ENCODE peak calls at places on chromosomes 13 and 19, in four cellular contexts. W is myocyte, B is AG04449, O is CD14-positive monocyte. T is an unnamed sample.

GRCh38 chr19:19488041-19488874 is 27.1 kb downstream of the TSSK6 start:
- DNase-seq in W (peak; percentile 44), B (no peak), O (no peak), T (no peak)

GRCh38 chr13:42597505-42597904 is 23.6 kb downstream of the TNFSF11 start:
- DNase-seq in W (no peak), B (no peak), O (no peak), T (no peak)

GRCh38 chr13:39210961-39211534 is 172.8 kb downstream of the NHLRC3 start:
- DNase-seq in W (no peak), B (no peak), O (no peak), T (no peak)

GRCh38 chr13:69565334-69565733 is 542.3 kb upstream of the ATXN8OS start:
- DNase-seq in W (peak; percentile 6), B (no peak), O (no peak), T (no peak)

GRCh38 chr19:53553865-53554791 is 16.2 kb downstream of the ZNF331 start:
- DNase-seq in W (peak; percentile 81), B (no peak), O (peak; percentile 84), T (peak; percentile 61)

GRCh38 chr13:103878891-103879605 is 812.8 kb upstream of the SLC10A2 start:
- DNase-seq in W (no peak), B (no peak), O (no peak), T (no peak)

GRCh38 chr13:35961002-35961401 is 170.2 kb downstream of the DCLK1 start:
- DNase-seq in W (no peak), B (no peak), O (no peak), T (no peak)

GRCh38 chr13:94959616-94960015 is 247.3 kb upstream of the SOX21 start:
- DNase-seq in W (no peak), B (no peak), O (no peak), T (no peak)

GRCh38 chr19:18948075-18948975 is 7.3 kb upstream of the HOMER3 start:
- DNase-seq in W (no peak), B (no peak), O (no peak), T (no peak)

GRCh38 chr19:19406878-19407639 is 1.6 kb downstream of the GATAD2A start:
- DNase-seq in W (peak; percentile 68), B (no peak), O (no peak), T (no peak)

GRCh38 chr19:52690395-52691214 is 44.2 kb downstream of the ZNF611 start:
- DNase-seq in W (peak; percentile 92), B (peak; percentile 69), O (peak; percentile 90), T (peak; percentile 72)

GRCh38 chr19:48445256-48445605 is 552 bp upstream of the GRWD1 start:
- DNase-seq in W (peak; percentile 88), B (peak; percentile 78), O (no peak), T (peak; percentile 87)

GRCh38 chr19:30406220-30406944 is 34.2 kb downstream of the ZNF536 start:
- DNase-seq in W (no peak), B (no peak), O (no peak), T (no peak)

GRCh38 chr19:23395041-23395721 is at the start of gene ZNF91:
- DNase-seq in W (peak; percentile 99), B (peak; percentile 78), O (peak; percentile 88), T (peak; percentile 85)

GRCh38 chr19:41876847-41877489 is at the start of gene CD79A:
- DNase-seq in W (peak; percentile 37), B (no peak), O (no peak), T (no peak)

GRCh38 chr13:22081430-22081829 is 410.6 kb downstream of the FGF9 start:
- DNase-seq in W (no peak), B (no peak), O (no peak), T (no peak)

GRCh38 chr13:112814905-112815585 is 125.2 kb downstream of the ATP11A start:
- DNase-seq in W (peak; percentile 77), B (no peak), O (no peak), T (no peak)

GRCh38 chr13:44768233-44768632 is 192.1 kb upstream of the TSC22D1 start:
- DNase-seq in W (no peak), B (no peak), O (no peak), T (no peak)

GRCh38 chr19:16325161-16325527 is 518 bp downstream of the KLF2 start:
- DNase-seq in W (peak; percentile 53), B (no peak), O (no peak), T (no peak)

GRCh38 chr13:76725211-76725610 is 161.0 kb downstream of the KCTD12 start:
- DNase-seq in W (peak; percentile 40), B (peak; percentile 17), O (no peak), T (no peak)

GRCh38 chr19:51809787-51810186 is 14.8 kb downstream of the FPR3 start:
- DNase-seq in W (no peak), B (no peak), O (no peak), T (no peak)

GRCh38 chr13:50527612-50528509 is 315.6 kb downstream of the DLEU7 start:
- DNase-seq in W (peak; percentile 72), B (no peak), O (no peak), T (no peak)

GRCh38 chr19:10533656-10534386 is 9.9 kb upstream of the ATG4D start:
- DNase-seq in W (peak; percentile 65), B (peak; percentile 94), O (no peak), T (peak; percentile 76)